ENCODE peak calls at places on chromosome 17, in five cellular contexts. One of them, this sample, is unnamed.

GRCh38 chr17:57380055-57380356 is 123.7 kb downstream of the MSI2 start:
- DNase-seq in cardiac muscle cell: no peak
- DNase-seq in AG04450: no peak
- DNase-seq in hippocampal formation: no peak
- DNase-seq in stimulated activated CD8-positive, alpha-beta memory T cell treated with anti-CD3 and anti-CD28 coated beads, Interleukin-7, amount 100 ng/mL, for 1 hour: no peak
- DNase-seq in this sample: no peak

GRCh38 chr17:81015135-81015534 is 19.8 kb upstream of the BAIAP2 start:
- DNase-seq in cardiac muscle cell: no peak
- DNase-seq in AG04450: no peak
- DNase-seq in hippocampal formation: no peak
- DNase-seq in stimulated activated CD8-positive, alpha-beta memory T cell treated with anti-CD3 and anti-CD28 coated beads, Interleukin-7, amount 100 ng/mL, for 1 hour: no peak
- DNase-seq in this sample: no peak

GRCh38 chr17:19237389-19238166 is 412 bp downstream of the EPN2 start:
- DNase-seq in cardiac muscle cell: no peak
- DNase-seq in AG04450: no peak
- DNase-seq in hippocampal formation: peak
- DNase-seq in stimulated activated CD8-positive, alpha-beta memory T cell treated with anti-CD3 and anti-CD28 coated beads, Interleukin-7, amount 100 ng/mL, for 1 hour: no peak
- DNase-seq in this sample: no peak

GRCh38 chr17:18235743-18236256 is 10.4 kb downstream of the LLGL1 start:
- DNase-seq in cardiac muscle cell: peak
- DNase-seq in AG04450: no peak
- DNase-seq in hippocampal formation: no peak
- DNase-seq in stimulated activated CD8-positive, alpha-beta memory T cell treated with anti-CD3 and anti-CD28 coated beads, Interleukin-7, amount 100 ng/mL, for 1 hour: no peak
- DNase-seq in this sample: no peak

GRCh38 chr17:76013377-76013932 is 12.8 kb downstream of the CDK3 start:
- DNase-seq in cardiac muscle cell: no peak
- DNase-seq in AG04450: no peak
- DNase-seq in hippocampal formation: no peak
- DNase-seq in stimulated activated CD8-positive, alpha-beta memory T cell treated with anti-CD3 and anti-CD28 coated beads, Interleukin-7, amount 100 ng/mL, for 1 hour: no peak
- DNase-seq in this sample: no peak

GRCh38 chr17:57111386-57111785 is 26.3 kb downstream of the AKAP1 start:
- DNase-seq in cardiac muscle cell: no peak
- DNase-seq in AG04450: no peak
- DNase-seq in hippocampal formation: no peak
- DNase-seq in stimulated activated CD8-positive, alpha-beta memory T cell treated with anti-CD3 and anti-CD28 coated beads, Interleukin-7, amount 100 ng/mL, for 1 hour: no peak
- DNase-seq in this sample: no peak

GRCh38 chr17:73430848-73431247 is 119.0 kb upstream of the CDC42EP4 start:
- DNase-seq in cardiac muscle cell: peak
- DNase-seq in AG04450: no peak
- DNase-seq in hippocampal formation: no peak
- DNase-seq in stimulated activated CD8-positive, alpha-beta memory T cell treated with anti-CD3 and anti-CD28 coated beads, Interleukin-7, amount 100 ng/mL, for 1 hour: no peak
- DNase-seq in this sample: no peak

GRCh38 chr17:21842332-21843317 is 150.3 kb downstream of the KCNJ18 start:
- DNase-seq in cardiac muscle cell: no peak
- DNase-seq in AG04450: no peak
- DNase-seq in hippocampal formation: no peak
- DNase-seq in stimulated activated CD8-positive, alpha-beta memory T cell treated with anti-CD3 and anti-CD28 coated beads, Interleukin-7, amount 100 ng/mL, for 1 hour: no peak
- DNase-seq in this sample: no peak

GRCh38 chr17:17561408-17562144 is 29.9 kb downstream of the PEMT start:
- DNase-seq in cardiac muscle cell: no peak
- DNase-seq in AG04450: no peak
- DNase-seq in hippocampal formation: no peak
- DNase-seq in stimulated activated CD8-positive, alpha-beta memory T cell treated with anti-CD3 and anti-CD28 coated beads, Interleukin-7, amount 100 ng/mL, for 1 hour: no peak
- DNase-seq in this sample: no peak

GRCh38 chr17:32142038-32142856 is at the start of gene RHOT1:
- DNase-seq in cardiac muscle cell: peak
- DNase-seq in AG04450: peak
- DNase-seq in hippocampal formation: peak
- DNase-seq in stimulated activated CD8-positive, alpha-beta memory T cell treated with anti-CD3 and anti-CD28 coated beads, Interleukin-7, amount 100 ng/mL, for 1 hour: peak
- DNase-seq in this sample: peak

GRCh38 chr17:46821482-46822387 is 3.2 kb upstream of the WNT3 start:
- DNase-seq in cardiac muscle cell: no peak
- DNase-seq in AG04450: no peak
- DNase-seq in hippocampal formation: no peak
- DNase-seq in stimulated activated CD8-positive, alpha-beta memory T cell treated with anti-CD3 and anti-CD28 coated beads, Interleukin-7, amount 100 ng/mL, for 1 hour: no peak
- DNase-seq in this sample: no peak

GRCh38 chr17:41810659-41811548 is 845 bp downstream of the P3H4 start:
- DNase-seq in cardiac muscle cell: peak
- DNase-seq in AG04450: no peak
- DNase-seq in hippocampal formation: no peak
- DNase-seq in stimulated activated CD8-positive, alpha-beta memory T cell treated with anti-CD3 and anti-CD28 coated beads, Interleukin-7, amount 100 ng/mL, for 1 hour: no peak
- DNase-seq in this sample: no peak

GRCh38 chr17:40284085-40284713 is 3.5 kb upstream of the CDC6 start:
- DNase-seq in cardiac muscle cell: peak
- DNase-seq in AG04450: no peak
- DNase-seq in hippocampal formation: no peak
- DNase-seq in stimulated activated CD8-positive, alpha-beta memory T cell treated with anti-CD3 and anti-CD28 coated beads, Interleukin-7, amount 100 ng/mL, for 1 hour: no peak
- DNase-seq in this sample: no peak

GRCh38 chr17:46163316-46163715 is 29.9 kb downstream of the KANSL1 start:
- DNase-seq in cardiac muscle cell: no peak
- DNase-seq in AG04450: no peak
- DNase-seq in hippocampal formation: no peak
- DNase-seq in stimulated activated CD8-positive, alpha-beta memory T cell treated with anti-CD3 and anti-CD28 coated beads, Interleukin-7, amount 100 ng/mL, for 1 hour: no peak
- DNase-seq in this sample: no peak

GRCh38 chr17:37742762-37743611 is 1.9 kb downstream of the HNF1B start:
- DNase-seq in cardiac muscle cell: no peak
- DNase-seq in AG04450: no peak
- DNase-seq in hippocampal formation: no peak
- DNase-seq in stimulated activated CD8-positive, alpha-beta memory T cell treated with anti-CD3 and anti-CD28 coated beads, Interleukin-7, amount 100 ng/mL, for 1 hour: no peak
- DNase-seq in this sample: no peak

GRCh38 chr17:63621229-63621683 is 961 bp upstream of the MAP3K3 start:
- DNase-seq in cardiac muscle cell: no peak
- DNase-seq in AG04450: no peak
- DNase-seq in hippocampal formation: no peak
- DNase-seq in stimulated activated CD8-positive, alpha-beta memory T cell treated with anti-CD3 and anti-CD28 coated beads, Interleukin-7, amount 100 ng/mL, for 1 hour: no peak
- DNase-seq in this sample: no peak

GRCh38 chr17:77600346-77600745 is 358.2 kb upstream of the TNRC6C start:
- DNase-seq in cardiac muscle cell: no peak
- DNase-seq in AG04450: no peak
- DNase-seq in hippocampal formation: no peak
- DNase-seq in stimulated activated CD8-positive, alpha-beta memory T cell treated with anti-CD3 and anti-CD28 coated beads, Interleukin-7, amount 100 ng/mL, for 1 hour: no peak
- DNase-seq in this sample: no peak

GRCh38 chr17:37458805-37459204 is 30.9 kb upstream of the DUSP14 start:
- DNase-seq in cardiac muscle cell: peak
- DNase-seq in AG04450: peak
- DNase-seq in hippocampal formation: no peak
- DNase-seq in stimulated activated CD8-positive, alpha-beta memory T cell treated with anti-CD3 and anti-CD28 coated beads, Interleukin-7, amount 100 ng/mL, for 1 hour: no peak
- DNase-seq in this sample: no peak

GRCh38 chr17:30021708-30022317 is 80.4 kb downstream of the EFCAB5 start:
- DNase-seq in cardiac muscle cell: peak
- DNase-seq in AG04450: peak
- DNase-seq in hippocampal formation: peak
- DNase-seq in stimulated activated CD8-positive, alpha-beta memory T cell treated with anti-CD3 and anti-CD28 coated beads, Interleukin-7, amount 100 ng/mL, for 1 hour: no peak
- DNase-seq in this sample: no peak

GRCh38 chr17:79487149-79487548 is 123.7 kb downstream of the RBFOX3 start:
- DNase-seq in cardiac muscle cell: no peak
- DNase-seq in AG04450: no peak
- DNase-seq in hippocampal formation: no peak
- DNase-seq in stimulated activated CD8-positive, alpha-beta memory T cell treated with anti-CD3 and anti-CD28 coated beads, Interleukin-7, amount 100 ng/mL, for 1 hour: no peak
- DNase-seq in this sample: no peak

GRCh38 chr17:34981538-34982241 is 1.4 kb downstream of the LIG3 start:
- DNase-seq in cardiac muscle cell: peak
- DNase-seq in AG04450: no peak
- DNase-seq in hippocampal formation: no peak
- DNase-seq in stimulated activated CD8-positive, alpha-beta memory T cell treated with anti-CD3 and anti-CD28 coated beads, Interleukin-7, amount 100 ng/mL, for 1 hour: no peak
- DNase-seq in this sample: no peak

GRCh38 chr17:47203984-47204721 is 5.0 kb upstream of the MYL4 start:
- DNase-seq in cardiac muscle cell: peak
- DNase-seq in AG04450: no peak
- DNase-seq in hippocampal formation: no peak
- DNase-seq in stimulated activated CD8-positive, alpha-beta memory T cell treated with anti-CD3 and anti-CD28 coated beads, Interleukin-7, amount 100 ng/mL, for 1 hour: no peak
- DNase-seq in this sample: no peak

GRCh38 chr17:55705847-55706246 is 16.8 kb downstream of the TMEM100 start:
- DNase-seq in cardiac muscle cell: no peak
- DNase-seq in AG04450: no peak
- DNase-seq in hippocampal formation: no peak
- DNase-seq in stimulated activated CD8-positive, alpha-beta memory T cell treated with anti-CD3 and anti-CD28 coated beads, Interleukin-7, amount 100 ng/mL, for 1 hour: no peak
- DNase-seq in this sample: no peak

GRCh38 chr17:80028030-80028429 is 7.6 kb downstream of the TBC1D16 start:
- DNase-seq in cardiac muscle cell: no peak
- DNase-seq in AG04450: no peak
- DNase-seq in hippocampal formation: no peak
- DNase-seq in stimulated activated CD8-positive, alpha-beta memory T cell treated with anti-CD3 and anti-CD28 coated beads, Interleukin-7, amount 100 ng/mL, for 1 hour: no peak
- DNase-seq in this sample: no peak

GRCh38 chr17:74417178-74418045 is 14.5 kb upstream of the GPRC5C start:
- DNase-seq in cardiac muscle cell: peak
- DNase-seq in AG04450: no peak
- DNase-seq in hippocampal formation: no peak
- DNase-seq in stimulated activated CD8-positive, alpha-beta memory T cell treated with anti-CD3 and anti-CD28 coated beads, Interleukin-7, amount 100 ng/mL, for 1 hour: no peak
- DNase-seq in this sample: no peak

GRCh38 chr17:49880291-49881053 is 32.6 kb upstream of the TAC4 start:
- DNase-seq in cardiac muscle cell: peak
- DNase-seq in AG04450: peak
- DNase-seq in hippocampal formation: peak
- DNase-seq in stimulated activated CD8-positive, alpha-beta memory T cell treated with anti-CD3 and anti-CD28 coated beads, Interleukin-7, amount 100 ng/mL, for 1 hour: peak
- DNase-seq in this sample: peak

GRCh38 chr17:33964344-33964979 is 290.6 kb upstream of the CCL2 start:
- DNase-seq in cardiac muscle cell: no peak
- DNase-seq in AG04450: no peak
- DNase-seq in hippocampal formation: no peak
- DNase-seq in stimulated activated CD8-positive, alpha-beta memory T cell treated with anti-CD3 and anti-CD28 coated beads, Interleukin-7, amount 100 ng/mL, for 1 hour: no peak
- DNase-seq in this sample: no peak

GRCh38 chr17:63082273-63082861 is 116.3 kb downstream of the TANC2 start:
- DNase-seq in cardiac muscle cell: peak
- DNase-seq in AG04450: peak
- DNase-seq in hippocampal formation: no peak
- DNase-seq in stimulated activated CD8-positive, alpha-beta memory T cell treated with anti-CD3 and anti-CD28 coated beads, Interleukin-7, amount 100 ng/mL, for 1 hour: no peak
- DNase-seq in this sample: no peak

GRCh38 chr17:77337150-77337549 is 196.4 kb downstream of the SEC14L1 start:
- DNase-seq in cardiac muscle cell: no peak
- DNase-seq in AG04450: no peak
- DNase-seq in hippocampal formation: no peak
- DNase-seq in stimulated activated CD8-positive, alpha-beta memory T cell treated with anti-CD3 and anti-CD28 coated beads, Interleukin-7, amount 100 ng/mL, for 1 hour: no peak
- DNase-seq in this sample: no peak

GRCh38 chr17:62869885-62870580 is 61.9 kb upstream of the MARCHF10 start:
- DNase-seq in cardiac muscle cell: peak
- DNase-seq in AG04450: no peak
- DNase-seq in hippocampal formation: no peak
- DNase-seq in stimulated activated CD8-positive, alpha-beta memory T cell treated with anti-CD3 and anti-CD28 coated beads, Interleukin-7, amount 100 ng/mL, for 1 hour: no peak
- DNase-seq in this sample: no peak

GRCh38 chr17:31678431-31678830 is 180.6 kb downstream of the COPRS start:
- DNase-seq in cardiac muscle cell: peak
- DNase-seq in AG04450: no peak
- DNase-seq in hippocampal formation: no peak
- DNase-seq in stimulated activated CD8-positive, alpha-beta memory T cell treated with anti-CD3 and anti-CD28 coated beads, Interleukin-7, amount 100 ng/mL, for 1 hour: no peak
- DNase-seq in this sample: no peak

GRCh38 chr17:32998893-32999240 is 7.2 kb downstream of the SPACA3 start:
- DNase-seq in cardiac muscle cell: peak
- DNase-seq in AG04450: no peak
- DNase-seq in hippocampal formation: no peak
- DNase-seq in stimulated activated CD8-positive, alpha-beta memory T cell treated with anti-CD3 and anti-CD28 coated beads, Interleukin-7, amount 100 ng/mL, for 1 hour: no peak
- DNase-seq in this sample: no peak

GRCh38 chr17:64171041-64171440 is 41.1 kb upstream of the ERN1 start:
- DNase-seq in cardiac muscle cell: peak
- DNase-seq in AG04450: no peak
- DNase-seq in hippocampal formation: no peak
- DNase-seq in stimulated activated CD8-positive, alpha-beta memory T cell treated with anti-CD3 and anti-CD28 coated beads, Interleukin-7, amount 100 ng/mL, for 1 hour: no peak
- DNase-seq in this sample: no peak

GRCh38 chr17:410674-411401 is 58.2 kb upstream of the RPH3AL start:
- DNase-seq in cardiac muscle cell: peak
- DNase-seq in AG04450: no peak
- DNase-seq in hippocampal formation: no peak
- DNase-seq in stimulated activated CD8-positive, alpha-beta memory T cell treated with anti-CD3 and anti-CD28 coated beads, Interleukin-7, amount 100 ng/mL, for 1 hour: no peak
- DNase-seq in this sample: peak

GRCh38 chr17:66963521-66964082 is 905 bp upstream of the CACNG4 start:
- DNase-seq in cardiac muscle cell: no peak
- DNase-seq in AG04450: no peak
- DNase-seq in hippocampal formation: no peak
- DNase-seq in stimulated activated CD8-positive, alpha-beta memory T cell treated with anti-CD3 and anti-CD28 coated beads, Interleukin-7, amount 100 ng/mL, for 1 hour: no peak
- DNase-seq in this sample: no peak